ENCODE peak calls at places on chromosome X, in five cellular contexts. One of them, this sample, is unnamed.

GRCh38 chrX:124940536-124940935 is 379.1 kb upstream of the TEX13C start:
- DNase-seq in brain microvascular endothelial cell: no peak
- DNase-seq in neural crest cell: no peak
- DNase-seq in activated naive CD4-positive, alpha-beta T cell: no peak
- DNase-seq in SK-MEL-5: no peak
- DNase-seq in this sample: no peak

GRCh38 chrX:12153317-12153716 is 15.0 kb downstream of the FRMPD4 start:
- DNase-seq in brain microvascular endothelial cell: no peak
- DNase-seq in neural crest cell: no peak
- DNase-seq in activated naive CD4-positive, alpha-beta T cell: no peak
- DNase-seq in SK-MEL-5: no peak
- DNase-seq in this sample: no peak

GRCh38 chrX:56763556-56764152 is 34.6 kb downstream of the NBDY start:
- DNase-seq in brain microvascular endothelial cell: peak; percentile 16
- DNase-seq in neural crest cell: no peak
- DNase-seq in activated naive CD4-positive, alpha-beta T cell: no peak
- DNase-seq in SK-MEL-5: no peak
- DNase-seq in this sample: no peak

GRCh38 chrX:1444896-1445480 is 7.7 kb downstream of the ASMTL start:
- DNase-seq in brain microvascular endothelial cell: no peak
- DNase-seq in neural crest cell: no peak
- DNase-seq in activated naive CD4-positive, alpha-beta T cell: no peak
- DNase-seq in SK-MEL-5: no peak
- DNase-seq in this sample: no peak

GRCh38 chrX:19410259-19410658 is 66.5 kb downstream of the PDHA1 start:
- DNase-seq in brain microvascular endothelial cell: no peak
- DNase-seq in neural crest cell: no peak
- DNase-seq in activated naive CD4-positive, alpha-beta T cell: no peak
- DNase-seq in SK-MEL-5: peak; percentile 6
- DNase-seq in this sample: no peak

GRCh38 chrX:85359051-85359450 is 20.4 kb downstream of the POF1B start:
- DNase-seq in brain microvascular endothelial cell: no peak
- DNase-seq in neural crest cell: no peak
- DNase-seq in activated naive CD4-positive, alpha-beta T cell: no peak
- DNase-seq in SK-MEL-5: no peak
- DNase-seq in this sample: no peak

GRCh38 chrX:103254171-103254824 is 657 bp downstream of the TCEAL8 start:
- DNase-seq in brain microvascular endothelial cell: peak; percentile 16
- DNase-seq in neural crest cell: peak; percentile 20
- DNase-seq in activated naive CD4-positive, alpha-beta T cell: peak; percentile 1
- DNase-seq in SK-MEL-5: peak; percentile 54
- DNase-seq in this sample: peak; percentile 8

GRCh38 chrX:91435465-91435864 is 826 bp downstream of the PABPC5 start:
- DNase-seq in brain microvascular endothelial cell: no peak
- DNase-seq in neural crest cell: no peak
- DNase-seq in activated naive CD4-positive, alpha-beta T cell: no peak
- DNase-seq in SK-MEL-5: no peak
- DNase-seq in this sample: no peak

GRCh38 chrX:119763175-119763574 is 4.8 kb downstream of the SOWAHD start:
- DNase-seq in brain microvascular endothelial cell: peak; percentile 48
- DNase-seq in neural crest cell: no peak
- DNase-seq in activated naive CD4-positive, alpha-beta T cell: no peak
- DNase-seq in SK-MEL-5: no peak
- DNase-seq in this sample: no peak

GRCh38 chrX:149508467-149508866 is 3.4 kb upstream of the IDS start:
- DNase-seq in brain microvascular endothelial cell: no peak
- DNase-seq in neural crest cell: no peak
- DNase-seq in activated naive CD4-positive, alpha-beta T cell: no peak
- DNase-seq in SK-MEL-5: no peak
- DNase-seq in this sample: no peak

GRCh38 chrX:150365953-150366911 is 3.1 kb downstream of the MAMLD1 start:
- DNase-seq in brain microvascular endothelial cell: peak; percentile 56
- DNase-seq in neural crest cell: peak; percentile 33
- DNase-seq in activated naive CD4-positive, alpha-beta T cell: no peak
- DNase-seq in SK-MEL-5: no peak
- DNase-seq in this sample: no peak

GRCh38 chrX:55057691-55058249 is 17.1 kb upstream of the PAGE2B start:
- DNase-seq in brain microvascular endothelial cell: peak; percentile 57
- DNase-seq in neural crest cell: peak; percentile 23
- DNase-seq in activated naive CD4-positive, alpha-beta T cell: no peak
- DNase-seq in SK-MEL-5: peak; percentile 52
- DNase-seq in this sample: peak; percentile 5

GRCh38 chrX:86148024-86148511 is at the start of gene DACH2:
- DNase-seq in brain microvascular endothelial cell: peak; percentile 67
- DNase-seq in neural crest cell: peak; percentile 73
- DNase-seq in activated naive CD4-positive, alpha-beta T cell: peak; percentile 6
- DNase-seq in SK-MEL-5: peak; percentile 70
- DNase-seq in this sample: peak; percentile 4